ENCODE peak calls at places on chromosomes 7 and 10, in eight cellular contexts. K is osteocyte; U is right cardiac atrium; E is PC-9; H is effector memory CD4-positive, alpha-beta T cell; N is T-helper 2 cell; L is NCI-H1105 treated with DMSO at 0.1 percent for 48 hours; Z is midbrain. J is an unnamed sample.
A peak's percentile ranks its signal among the peaks of the same experiment; 100 is the strongest.

GRCh38 chr10:8300925-8301707 is 246.6 kb downstream of the GATA3 start:
- DNase-seq in N (no peak), L (no peak), H (no peak), K (no peak), E (no peak), Z (no peak), U (no peak), J (no peak)

GRCh38 chr7:42125321-42125720 is 111.7 kb downstream of the GLI3 start:
- DNase-seq in N (no peak), U (no peak), L (no peak), E (no peak), K (no peak), Z (no peak), H (no peak), J (no peak)

GRCh38 chr7:157027568-157028527 is 17.4 kb upstream of the MNX1 start:
- DNase-seq in L (no peak), H (no peak), Z (no peak), K (no peak), N (no peak), E (no peak), U (no peak), J (no peak)

GRCh38 chr7:102122026-102122425 is 164.6 kb upstream of the SH2B2 start:
- DNase-seq in H (no peak), N (no peak), U (no peak), K (no peak), L (no peak), E (no peak), Z (no peak), J (no peak)

GRCh38 chr7:176786-177185 is 15.6 kb upstream of the FAM20C start:
- DNase-seq in L (no peak), U (no peak), N (no peak), Z (no peak), E (no peak), K (no peak), H (no peak), J (no peak)

GRCh38 chr10:22335204-22335956 is 9.9 kb upstream of the SPAG6 start:
- DNase-seq in Z (peak; percentile 66), U (peak; percentile 79), K (no peak), E (no peak), H (peak; percentile 60), N (peak; percentile 38), L (no peak), J (no peak)

GRCh38 chr10:9209105-9209798 is 1154.8 kb downstream of the GATA3 start:
- DNase-seq in E (peak; percentile 69), U (peak; percentile 73), L (peak; percentile 28), K (no peak), Z (peak; percentile 74), N (peak; percentile 77), H (peak; percentile 33), J (peak; percentile 75)

GRCh38 chr7:82755705-82756551 is 312.4 kb upstream of the CACNA2D1 start:
- DNase-seq in H (no peak), N (no peak), U (no peak), K (no peak), Z (no peak), L (no peak), E (no peak), J (no peak)

GRCh38 chr7:91657386-91658120 is 222.9 kb downstream of the MTERF1 start:
- DNase-seq in N (no peak), U (no peak), Z (no peak), H (no peak), L (no peak), K (no peak), E (peak; percentile 37), J (no peak)

J was measured in cerebellar cortex.